ENCODE peak calls at places on chromosomes 3 and 15, in five cellular contexts. Q is left ventricle myocardium inferior, E is G401, G is NCI-H1105 treated with DMSO at 0.1 percent for 48 hours, N is amniotic stem cell. S is an unnamed sample.

GRCh38 chr3:117488983-117489382 is 779.4 kb downstream of the TUSC7 start:
- DNase-seq in Q (no peak), E (no peak), G (no peak), N (no peak), S (no peak)

GRCh38 chr3:126835472-126836219 is 131.6 kb downstream of the CHCHD6 start:
- DNase-seq in Q (no peak), E (peak), G (no peak), N (no peak), S (no peak)

GRCh38 chr15:71304681-71305080 is 189.4 kb downstream of the THSD4 start:
- DNase-seq in Q (no peak), E (no peak), G (no peak), N (no peak), S (no peak)

GRCh38 chr15:88834211-88834812 is 31.1 kb downstream of the ACAN start:
- DNase-seq in Q (peak), E (peak), G (no peak), N (no peak), S (peak)

GRCh38 chr3:31810991-31811433 is 170.1 kb downstream of the OSBPL10 start:
- DNase-seq in Q (no peak), E (no peak), G (no peak), N (no peak), S (no peak)

GRCh38 chr15:65055201-65055870 is 10.1 kb downstream of the SLC51B start:
- DNase-seq in Q (no peak), E (no peak), G (no peak), N (no peak), S (no peak)

GRCh38 chr3:70021267-70021666 is 21.7 kb downstream of the SAMMSON start:
- DNase-seq in Q (no peak), E (no peak), G (no peak), N (no peak), S (no peak)

GRCh38 chr3:108404409-108404808 is 106.0 kb downstream of the MYH15 start:
- DNase-seq in Q (no peak), E (no peak), G (no peak), N (no peak), S (no peak)

GRCh38 chr3:57094011-57094535 is 33.6 kb downstream of the SPATA12 start:
- DNase-seq in Q (no peak), E (no peak), G (no peak), N (no peak), S (no peak)

GRCh38 chr3:143152043-143152442 is 32.5 kb downstream of the CHST2 start:
- DNase-seq in Q (no peak), E (no peak), G (no peak), N (no peak), S (no peak)

GRCh38 chr3:29099296-29099695 is 181.6 kb upstream of the RBMS3 start:
- DNase-seq in Q (no peak), E (no peak), G (no peak), N (no peak), S (no peak)

GRCh38 chr3:159234306-159234705 is 432.5 kb downstream of the MFSD1 start:
- DNase-seq in Q (no peak), E (no peak), G (no peak), N (peak), S (peak)

GRCh38 chr3:27568393-27568792 is 84.2 kb upstream of the SLC4A7 start:
- DNase-seq in Q (peak), E (peak), G (peak), N (peak), S (peak)

GRCh38 chr3:113222412-113223086 is 11.2 kb downstream of the BOC start:
- DNase-seq in Q (no peak), E (peak), G (peak), N (no peak), S (no peak)

GRCh38 chr3:59386165-59386564 is 336.3 kb upstream of the CFAP20DC start:
- DNase-seq in Q (no peak), E (no peak), G (no peak), N (no peak), S (no peak)

GRCh38 chr3:69084326-69084667 is 440 bp upstream of the ARL6IP5 start:
- DNase-seq in Q (no peak), E (no peak), G (no peak), N (peak), S (no peak)

GRCh38 chr3:50286322-50287227 is 5.7 kb downstream of the IFRD2 start:
- DNase-seq in Q (peak), E (no peak), G (no peak), N (no peak), S (peak)

GRCh38 chr3:31531465-31531991 is 1.2 kb upstream of the STT3B start:
- DNase-seq in Q (no peak), E (peak), G (no peak), N (no peak), S (no peak)

GRCh38 chr15:101063212-101063611 is 144.1 kb downstream of the LRRK1 start:
- DNase-seq in Q (no peak), E (no peak), G (no peak), N (no peak), S (no peak)